ENCODE peak calls at places on chromosomes 11 and 22, in four cellular contexts. K is kidney epithelial cell, Z is neural progenitor cell, X is HL-60. M is an unnamed sample.

GRCh38 chr22:49372530-49373288 is 455.0 kb downstream of the BRD1 start:
- DNase-seq in K (no peak), Z (peak), X (no peak), M (no peak)

GRCh38 chr11:12684821-12685220 is 10.6 kb downstream of the TEAD1 start:
- DNase-seq in K (no peak), Z (no peak), X (no peak), M (no peak)

GRCh38 chr22:47054231-47055072 is 292.0 kb downstream of the TBC1D22A start:
- DNase-seq in K (no peak), Z (no peak), X (no peak), M (no peak)

GRCh38 chr11:78080084-78080817 is 589 bp upstream of the NDUFC2 start:
- DNase-seq in K (no peak), Z (no peak), X (no peak), M (no peak)

GRCh38 chr11:30581646-30582045 is 4.5 kb downstream of the MPPED2 start:
- DNase-seq in K (no peak), Z (no peak), X (no peak), M (no peak)

GRCh38 chr11:86108890-86109638 is 40.2 kb upstream of the PICALM start:
- DNase-seq in K (no peak), Z (no peak), X (no peak), M (no peak)

GRCh38 chr11:269146-269890 is 8.9 kb upstream of the NLRP6 start:
- DNase-seq in K (no peak), Z (no peak), X (peak), M (no peak)

GRCh38 chr11:119338318-119338890 is 2.3 kb downstream of the C1QTNF5 start:
- DNase-seq in K (no peak), Z (peak), X (peak), M (no peak)

GRCh38 chr11:4932751-4933150 is 8.6 kb upstream of the OR51G1 start:
- DNase-seq in K (no peak), Z (no peak), X (no peak), M (no peak)

GRCh38 chr11:75873417-75874148 is 58.6 kb downstream of the UVRAG start:
- DNase-seq in K (no peak), Z (peak), X (peak), M (no peak)

GRCh38 chr11:120432056-120433018 is 79.2 kb upstream of the GRIK4 start:
- DNase-seq in K (peak), Z (no peak), X (no peak), M (peak)

GRCh38 chr11:69101100-69101791 is 52.5 kb downstream of the TPCN2 start:
- DNase-seq in K (no peak), Z (peak), X (peak), M (no peak)

GRCh38 chr11:20488352-20488751 is 100.8 kb downstream of the PRMT3 start:
- DNase-seq in K (no peak), Z (no peak), X (no peak), M (no peak)

GRCh38 chr11:62500066-62501035 is 46.3 kb downstream of the AHNAK start:
- DNase-seq in K (no peak), Z (no peak), X (peak), M (no peak)

GRCh38 chr11:64768300-64768694 is 8.5 kb upstream of the PYGM start:
- DNase-seq in K (no peak), Z (no peak), X (no peak), M (no peak)

GRCh38 chr11:1564535-1565172 is 7.4 kb downstream of the DUSP8 start:
- DNase-seq in K (peak), Z (peak), X (no peak), M (peak)

GRCh38 chr11:72041364-72042058 is 38.8 kb downstream of the NUMA1 start:
- DNase-seq in K (no peak), Z (peak), X (peak), M (no peak)

GRCh38 chr22:28923826-28924732 is 40.7 kb downstream of the ZNRF3 start:
- DNase-seq in K (no peak), Z (no peak), X (no peak), M (no peak)

GRCh38 chr22:26566994-26567393 is 22.9 kb downstream of the TPST2 start:
- DNase-seq in K (no peak), Z (no peak), X (no peak), M (no peak)

GRCh38 chr11:34745209-34745608 is 124.3 kb downstream of the EHF start:
- DNase-seq in K (no peak), Z (peak), X (no peak), M (no peak)

GRCh38 chr11:44469412-44469811 is 96.1 kb upstream of the CD82 start:
- DNase-seq in K (no peak), Z (no peak), X (no peak), M (no peak)

GRCh38 chr11:64566042-64566914 is 24.7 kb upstream of the SLC22A12 start:
- DNase-seq in K (peak), Z (peak), X (no peak), M (no peak)

GRCh38 chr11:130043575-130043974 is 26.1 kb upstream of the APLP2 start:
- DNase-seq in K (no peak), Z (no peak), X (peak), M (no peak)

GRCh38 chr11:72972541-72973128 is 158.4 kb downstream of the ATG16L2 start:
- DNase-seq in K (no peak), Z (no peak), X (no peak), M (peak)

GRCh38 chr22:23509571-23510302 is 70.4 kb downstream of the IGLL1 start:
- DNase-seq in K (no peak), Z (no peak), X (no peak), M (peak)

GRCh38 chr11:128026596-128026995 is 560.8 kb downstream of the ETS1 start:
- DNase-seq in K (peak), Z (no peak), X (no peak), M (peak)

GRCh38 chr11:7967826-7968225 is 2.6 kb upstream of the NLRP10 start:
- DNase-seq in K (no peak), Z (no peak), X (no peak), M (peak)

GRCh38 chr11:76173663-76174062 is 32.6 kb downstream of the WNT11 start:
- DNase-seq in K (no peak), Z (no peak), X (no peak), M (no peak)

GRCh38 chr11:6323291-6323905 is 3.1 kb upstream of the CAVIN3 start:
- DNase-seq in K (no peak), Z (no peak), X (no peak), M (no peak)
- TF ChIP-seq CTCF in K (no peak), Z (peak), X (no peak), M (no peak)

GRCh38 chr11:124865902-124866851 is 945 bp downstream of the ROBO3 start:
- DNase-seq in K (no peak), Z (peak), X (peak), M (no peak)
- H3K4me3 ChIP-seq in K (no peak), Z (peak), X (no peak), M (peak)

GRCh38 chr11:66312549-66313320 is 4.1 kb downstream of the CD248 start:
- DNase-seq in K (peak), Z (peak), X (peak), M (peak)

GRCh38 chr11:66311965-66312548 is 4.8 kb downstream of the CD248 start:
- DNase-seq in K (peak), Z (peak), X (peak), M (no peak)

GRCh38 chr11:66313321-66314185 is 3.3 kb downstream of the CD248 start:
- DNase-seq in K (no peak), Z (peak), X (no peak), M (no peak)

GRCh38 chr11:66310324-66310723 is 6.5 kb downstream of the CD248 start:
- DNase-seq in K (no peak), Z (no peak), X (no peak), M (no peak)

DNA sequence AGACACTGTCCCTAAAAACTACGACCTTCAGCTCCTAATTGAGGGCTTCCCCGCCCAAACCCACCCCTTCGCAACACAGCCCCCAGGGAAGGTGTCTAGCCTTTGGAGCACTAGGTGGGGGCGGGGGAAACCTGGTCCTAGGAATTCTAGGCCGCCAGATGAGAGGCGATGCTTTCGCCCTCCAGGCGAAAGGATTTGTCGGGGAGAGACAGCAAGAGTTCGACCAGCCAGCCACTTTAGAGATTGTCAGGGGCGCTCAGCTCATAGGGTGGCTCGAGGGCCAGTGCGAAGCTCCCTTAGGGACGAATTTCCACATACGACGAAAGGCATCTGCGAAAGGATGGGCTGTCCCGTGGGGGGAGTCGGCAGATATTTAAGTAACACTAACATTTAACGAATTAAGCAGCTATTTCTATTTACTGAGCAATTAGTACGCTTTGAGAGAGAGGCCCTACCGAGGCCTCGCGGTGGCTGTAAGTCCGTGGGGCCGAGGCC is 5.3 kb downstream of the CD248 start:
- DNase-seq in K (no peak), Z (no peak), X (no peak), M (no peak)
- TF ChIP-seq CTCF in K (no peak), Z (no peak), X (peak), M (no peak)

GRCh38 chr11:126452256-126452655 is 96.8 kb downstream of the ST3GAL4 start:
- DNase-seq in K (no peak), Z (no peak), X (no peak), M (no peak)
- H3K4me3 ChIP-seq in K (no peak), Z (no peak), X (no peak), M (no peak)

DNA sequence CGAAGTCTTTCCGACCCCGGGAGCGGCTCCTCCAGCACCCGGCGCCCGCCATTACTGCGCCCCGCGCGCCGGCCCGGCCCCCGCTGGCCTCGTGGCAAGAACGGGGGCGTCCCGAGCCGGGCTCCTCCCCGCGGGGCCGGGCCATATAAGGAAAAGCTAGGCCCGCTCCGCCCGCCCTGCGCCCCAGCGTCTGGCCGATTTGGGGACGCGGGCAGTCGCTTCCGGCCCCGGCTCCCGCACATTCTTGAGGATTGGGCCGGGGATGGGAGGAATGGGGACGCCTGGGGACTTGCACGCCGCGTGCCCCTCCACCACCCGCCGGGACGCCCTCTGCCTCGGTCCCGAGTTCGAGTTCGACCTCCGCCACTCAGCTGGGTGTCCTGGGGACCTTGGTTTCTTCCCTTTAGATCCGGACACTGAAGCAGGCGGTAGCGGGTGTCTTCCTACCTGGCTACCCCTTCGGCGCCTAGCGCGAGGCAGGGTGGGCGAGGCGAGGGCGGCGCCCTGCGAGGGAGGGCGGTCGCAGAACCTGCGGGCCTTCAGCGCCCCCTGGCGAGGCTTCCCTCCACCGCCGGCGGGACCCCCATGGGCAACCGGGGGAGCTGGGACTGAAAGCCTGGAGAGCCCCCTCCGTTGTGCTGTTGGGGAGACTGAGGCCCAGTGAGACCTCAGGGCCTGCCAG is 3.8 kb downstream of the SMTN start:
- DNase-seq in K (no peak), Z (peak), X (peak), M (no peak)
- TF ChIP-seq CTCF in K (peak), Z (peak), X (peak), M (peak)

DNA sequence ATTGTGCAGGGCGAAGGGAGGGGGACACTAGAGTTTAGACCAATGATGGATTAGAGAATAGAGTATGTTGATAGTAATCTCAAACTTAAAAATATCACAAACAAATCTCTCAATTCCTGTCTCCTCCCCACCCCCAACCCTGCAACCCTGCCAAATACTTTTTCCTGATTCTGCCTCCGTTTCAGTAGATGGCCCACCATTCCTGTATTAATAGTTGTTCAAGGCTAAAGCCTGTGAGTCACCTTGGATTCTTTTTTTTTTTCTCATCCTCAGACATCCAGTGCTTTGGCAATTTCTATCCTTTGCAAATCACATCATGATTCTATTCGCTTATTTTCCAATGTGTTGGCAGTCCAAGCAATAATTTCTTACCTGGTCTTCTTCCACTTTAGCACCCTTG is 207.9 kb downstream of the DYNC2H1 start:
- DNase-seq in K (no peak), Z (no peak), X (no peak), M (no peak)
- H3K4me3 ChIP-seq in K (no peak), Z (no peak), X (no peak), M (no peak)

GRCh38 chr11:121665211-121665838 is 212.6 kb upstream of the SORL1-AS1 start:
- DNase-seq in K (no peak), Z (no peak), X (no peak), M (no peak)

GRCh38 chr11:121664144-121664543 is 211.4 kb upstream of the SORL1-AS1 start:
- DNase-seq in K (no peak), Z (no peak), X (no peak), M (no peak)

GRCh38 chr11:121659811-121660210 is 207.0 kb upstream of the SORL1-AS1 start:
- DNase-seq in K (no peak), Z (no peak), X (no peak), M (no peak)

GRCh38 chr11:121657191-121657590 is 204.4 kb upstream of the SORL1-AS1 start:
- DNase-seq in K (no peak), Z (no peak), X (no peak), M (no peak)

GRCh38 chr11:121661796-121662508 is 209.2 kb upstream of the SORL1-AS1 start:
- DNase-seq in K (no peak), Z (no peak), X (no peak), M (peak)
- TF ChIP-seq CTCF in K (no peak), Z (no peak), X (no peak), M (peak)

GRCh38 chr11:65916391-65916790 is 2.5 kb downstream of the C11orf68 start:
- DNase-seq in K (no peak), Z (no peak), X (no peak), M (no peak)
- H3K4me3 ChIP-seq in K (no peak), Z (no peak), X (no peak), M (peak)

DNA sequence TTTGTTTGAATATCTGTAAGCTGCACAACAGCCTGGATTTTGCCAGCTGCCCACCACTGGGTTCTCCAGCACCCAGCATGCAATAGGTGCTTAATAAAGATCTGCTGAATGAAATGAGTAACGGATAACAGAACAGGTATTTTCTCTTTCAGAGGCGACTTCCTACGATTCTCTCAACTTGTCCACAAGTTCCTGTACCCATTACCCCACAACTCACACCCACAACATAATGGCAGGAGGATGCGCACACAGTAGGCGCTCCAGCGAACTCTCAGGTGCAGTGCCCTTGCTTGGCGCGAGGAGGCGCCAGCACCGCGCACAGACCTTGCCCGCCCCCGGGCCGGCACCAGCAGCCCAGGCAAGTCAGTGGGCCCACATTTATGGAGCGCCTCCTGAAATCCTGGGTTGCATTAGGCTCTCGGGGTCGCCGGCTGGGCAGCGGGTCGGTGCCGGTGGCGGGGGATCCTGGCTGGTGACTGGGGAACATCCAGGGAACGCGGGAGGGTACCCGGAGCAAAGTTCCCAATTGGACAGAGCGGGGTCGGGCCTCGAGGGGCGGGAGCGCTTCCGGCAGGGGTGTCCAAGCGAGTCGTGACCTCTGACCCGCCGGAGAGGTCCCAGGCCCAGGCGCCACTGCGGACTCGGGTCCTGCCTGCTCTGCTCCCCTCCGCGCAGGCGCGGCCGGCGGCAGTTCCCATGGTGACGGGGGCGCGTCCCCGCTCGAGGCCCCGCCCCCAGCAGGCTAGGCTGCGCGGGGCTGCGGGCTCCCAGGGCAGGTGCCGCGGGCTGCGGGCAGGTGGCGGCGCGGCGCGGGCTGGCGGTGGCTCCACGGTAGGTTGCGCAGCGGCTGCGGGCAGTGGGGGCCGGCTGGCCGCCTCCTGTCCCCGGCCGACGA is at the start of gene KIAA1671:
- DNase-seq in K (no peak), Z (peak), X (peak), M (no peak)
- TF ChIP-seq CTCF in K (peak), Z (peak), X (peak), M (peak)